ENCODE peak calls at places on chromosome 16, in five cellular contexts. W is cardiac muscle cell, Z is prostate gland, N is HL-60, T is esophagus squamous epithelium. Q is an unnamed sample.
A peak's percentile ranks its signal among the peaks of the same experiment; 100 is the strongest.

GRCh38 chr16:69404275-69404805 is 18.5 kb upstream of the TERF2 start:
- DNase-seq in Z (peak; percentile 33), N (no peak), W (peak; percentile 68), T (no peak), Q (peak; percentile 41)

GRCh38 chr16:4931381-4931780 is 5.6 kb downstream of the PPL start:
- DNase-seq in W (no peak), Z (no peak), T (no peak), N (no peak), Q (no peak)

GRCh38 chr16:72979974-72980373 is 68.0 kb downstream of the ZFHX3 start:
- DNase-seq in T (no peak), N (no peak), W (no peak), Z (no peak), Q (no peak)

GRCh38 chr16:80511824-80512223 is 29.0 kb upstream of the DYNLRB2 start:
- DNase-seq in W (no peak), T (no peak), N (no peak), Z (no peak), Q (no peak)

GRCh38 chr16:735982-736453 is 4.8 kb downstream of the CIAO3 start:
- DNase-seq in W (no peak), Z (no peak), N (no peak), T (no peak), Q (no peak)

GRCh38 chr16:17461951-17462729 is 8.6 kb downstream of the XYLT1 start:
- DNase-seq in Z (no peak), N (peak; percentile 81), W (no peak), T (no peak), Q (no peak)

GRCh38 chr16:65570261-65570660 is 448.4 kb upstream of the CDH11 start:
- DNase-seq in Z (no peak), T (no peak), W (no peak), N (no peak), Q (no peak)

GRCh38 chr16:78230832-78231231 is 131.4 kb downstream of the WWOX start:
- DNase-seq in W (no peak), N (no peak), T (no peak), Z (peak; percentile 86), Q (no peak)

GRCh38 chr16:47778106-47778803 is 317.1 kb downstream of the PHKB start:
- DNase-seq in T (no peak), Z (no peak), N (no peak), W (no peak), Q (no peak)

GRCh38 chr16:53457670-53458069 is 23.4 kb downstream of the RBL2 start:
- DNase-seq in W (no peak), T (no peak), N (peak; percentile 15), Z (no peak), Q (no peak)

GRCh38 chr16:46728804-46729203 is 19.3 kb downstream of the MYLK3 start:
- DNase-seq in N (no peak), W (no peak), Z (no peak), T (no peak), Q (no peak)

GRCh38 chr16:69937465-69937951 is 13.6 kb upstream of the CLEC18A start:
- DNase-seq in W (no peak), T (no peak), N (no peak), Z (no peak), Q (no peak)

GRCh38 chr16:88084881-88085280 is 133.6 kb downstream of the BANP start:
- DNase-seq in W (no peak), N (no peak), Z (no peak), T (no peak), Q (no peak)

GRCh38 chr16:77236063-77236511 is 36.9 kb downstream of the SYCE1L start:
- DNase-seq in W (peak; percentile 93), Z (peak; percentile 82), N (peak; percentile 54), T (peak; percentile 31), Q (peak; percentile 91)

GRCh38 chr16:69565611-69566436 is at the start of gene NFAT5:
- DNase-seq in N (peak; percentile 80), Z (peak; percentile 88), W (peak; percentile 95), T (peak; percentile 48), Q (peak; percentile 93)

GRCh38 chr16:56477096-56477878 is 25.9 kb downstream of the OGFOD1 start:
- DNase-seq in Z (no peak), N (no peak), T (no peak), W (no peak), Q (no peak)

GRCh38 chr16:11437069-11437468 is 91.8 kb downstream of the RMI2 start:
- DNase-seq in W (no peak), Z (no peak), T (no peak), N (no peak), Q (no peak)

GRCh38 chr16:57623251-57624043 is 5.0 kb upstream of the ADGRG1 start:
- DNase-seq in T (no peak), Z (peak; percentile 41), N (no peak), W (no peak), Q (peak; percentile 76)

GRCh38 chr16:88533381-88533831 is 36.8 kb upstream of the ZC3H18 start:
- DNase-seq in T (no peak), Z (no peak), N (no peak), W (no peak), Q (no peak)

GRCh38 chr16:84165746-84166145 is 20.6 kb downstream of the DNAAF1 start:
- DNase-seq in Z (no peak), W (no peak), T (no peak), N (no peak), Q (no peak)

GRCh38 chr16:66894948-66895696 is 14.8 kb downstream of the PDP2 start:
- DNase-seq in T (peak; percentile 6), N (peak; percentile 48), Z (peak; percentile 34), W (peak; percentile 90), Q (peak; percentile 72)

GRCh38 chr16:66523861-66524354 is 26.0 kb downstream of the TK2 start:
- DNase-seq in T (no peak), Z (no peak), W (no peak), N (peak; percentile 81), Q (no peak)

GRCh38 chr16:81350306-81350615 is 35.5 kb downstream of the GAN start:
- DNase-seq in T (no peak), W (peak; percentile 23), Z (no peak), N (no peak), Q (no peak)

GRCh38 chr16:71637398-71637797 is 11.4 kb downstream of the MARVELD3 start:
- DNase-seq in T (no peak), N (no peak), Z (no peak), W (peak; percentile 26), Q (no peak)

GRCh38 chr16:76729525-76729924 is 452.3 kb downstream of the CNTNAP4 start:
- DNase-seq in Z (no peak), N (no peak), T (no peak), W (no peak), Q (no peak)

GRCh38 chr16:85320677-85321385 is 208.6 kb upstream of the CIBAR2 start:
- DNase-seq in N (no peak), W (no peak), T (no peak), Z (no peak), Q (no peak)

GRCh38 chr16:85319984-85320440 is 207.7 kb upstream of the CIBAR2 start:
- DNase-seq in N (no peak), Z (no peak), W (no peak), T (no peak), Q (no peak)

GRCh38 chr16:85317704-85318103 is 205.4 kb upstream of the CIBAR2 start:
- DNase-seq in Z (no peak), W (no peak), N (no peak), T (no peak), Q (peak; percentile 90)

GRCh38 chr16:85316944-85317343 is 204.7 kb upstream of the CIBAR2 start:
- DNase-seq in N (no peak), Z (no peak), W (peak; percentile 38), T (no peak), Q (peak; percentile 66)

GRCh38 chr16:85319208-85319983 is 207.1 kb upstream of the CIBAR2 start:
- DNase-seq in T (no peak), W (no peak), Z (no peak), N (no peak), Q (no peak)
- H3K27ac ChIP-seq in T (no peak overlapping the region), W (no peak overlapping the region), Z (no peak overlapping the region), N (no peak overlapping the region), Q (peak overlapping the region; percentile 96)

DNA sequence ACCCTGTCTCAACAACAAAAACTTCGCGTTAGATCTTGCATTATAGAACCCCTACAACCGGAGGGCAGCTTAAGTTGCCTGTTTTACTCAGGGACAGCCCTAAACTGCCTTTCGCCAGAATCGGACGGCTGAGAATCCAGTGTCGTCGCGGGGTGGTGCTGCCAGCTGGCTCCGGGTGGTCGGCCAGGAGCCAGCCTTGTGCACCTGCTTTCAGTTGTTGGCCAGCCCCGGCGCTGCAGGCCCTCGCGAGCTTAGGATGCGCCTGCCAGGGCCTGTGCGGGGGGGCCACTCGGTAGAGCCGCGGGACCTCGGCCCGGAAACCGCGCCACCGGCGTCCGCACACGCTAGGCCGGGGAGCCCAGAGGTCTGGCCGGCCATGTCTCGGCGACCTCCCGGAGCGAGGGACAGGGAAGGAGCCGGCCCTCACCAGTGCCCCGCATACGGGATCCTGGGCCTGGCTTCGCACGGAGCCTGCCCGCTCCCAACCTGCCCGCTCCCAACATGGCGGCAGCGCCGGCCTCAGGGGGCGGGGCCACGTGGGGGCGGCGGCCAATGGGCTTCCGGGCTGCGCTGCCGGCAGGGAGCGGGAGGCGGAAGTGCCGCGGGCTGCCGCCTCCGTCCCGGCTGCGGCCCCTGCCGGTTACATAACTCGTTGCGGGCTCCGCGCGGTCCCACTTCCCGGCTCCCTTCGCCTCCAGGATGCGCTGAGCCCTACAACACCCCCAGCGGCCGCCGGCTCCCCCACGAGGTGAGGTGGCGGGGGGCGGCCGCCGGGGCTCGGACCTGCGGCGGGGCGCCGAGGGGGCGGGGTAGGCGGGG is 14.2 kb downstream of the NAA60 start:
- DNase-seq in Z (peak; percentile 85), W (peak; percentile 95), T (peak; percentile 33), N (peak; percentile 88), Q (peak; percentile 95)
- H3K4me3 ChIP-seq in Z (peak overlapping the region; percentile 81), W (peak overlapping the region; percentile 66), T (peak overlapping the region; percentile 91), N (peak overlapping the region; percentile 90), Q (peak overlapping the region; percentile 48)

GRCh38 chr16:2954228-2954627 is 9.8 kb upstream of the KREMEN2 start:
- DNase-seq in W (no peak), Z (no peak), T (no peak), N (no peak), Q (no peak)

GRCh38 chr16:2954647-2955381 is 9.3 kb upstream of the KREMEN2 start:
- DNase-seq in W (no peak), N (no peak), T (no peak), Z (no peak), Q (no peak)

GRCh38 chr16:2950773-2951172 is 13.3 kb upstream of the KREMEN2 start:
- DNase-seq in W (no peak), Z (no peak), T (no peak), N (no peak), Q (no peak)

GRCh38 chr16:2953706-2954105 is 10.4 kb upstream of the KREMEN2 start:
- DNase-seq in T (no peak), W (no peak), Z (no peak), N (no peak), Q (peak; percentile 45)

GRCh38 chr16:2952679-2953078 is 11.4 kb upstream of the KREMEN2 start:
- DNase-seq in Z (peak; percentile 60), W (no peak), N (no peak), T (no peak), Q (no peak)
- H3K27ac ChIP-seq in Z (no peak overlapping the region), W (no peak overlapping the region), N (no peak overlapping the region), T (no peak overlapping the region), Q (no peak overlapping the region)

GRCh38 chr16:22210854-22211253 is 4.8 kb downstream of the EEF2K start:
- DNase-seq in T (no peak), N (no peak), Z (no peak), W (no peak), Q (no peak)

GRCh38 chr16:22213236-22213635 is 7.2 kb downstream of the EEF2K start:
- DNase-seq in T (no peak), W (no peak), Z (no peak), N (no peak), Q (no peak)

GRCh38 chr16:22207715-22208360 is 1.8 kb downstream of the EEF2K start:
- DNase-seq in T (no peak), N (no peak), W (no peak), Z (no peak), Q (no peak)

GRCh38 chr16:22206847-22207714 is 1.0 kb downstream of the EEF2K start:
- DNase-seq in Z (peak; percentile 87), W (peak; percentile 46), T (peak; percentile 41), N (no peak), Q (peak; percentile 87)

GRCh38 chr16:22210285-22210684 is 4.2 kb downstream of the EEF2K start:
- DNase-seq in T (no peak), Z (no peak), N (no peak), W (no peak), Q (no peak)
- H3K4me3 ChIP-seq in T (no peak overlapping the region), Z (no peak overlapping the region), N (no peak overlapping the region), W (no peak overlapping the region), Q (no peak overlapping the region)

Q was measured in body of pancreas.